ENCODE peak calls at places on chromosomes 16 and 17, in five cellular contexts. One of them, this sample, is unnamed.

GRCh38 chr17:70106551-70106950 is 31.5 kb downstream of the KCNJ16 start:
- DNase-seq in breast epithelium: no peak
- DNase-seq in tibial nerve: no peak
- DNase-seq in lower lobe of right lung: no peak
- DNase-seq in thyroid gland: no peak
- DNase-seq in this sample: no peak

GRCh38 chr16:11783319-11784047 is 13.6 kb downstream of the ZC3H7A start:
- DNase-seq in breast epithelium: no peak
- DNase-seq in tibial nerve: no peak
- DNase-seq in lower lobe of right lung: no peak
- DNase-seq in thyroid gland: no peak
- DNase-seq in this sample: no peak

GRCh38 chr16:10297341-10298006 is 88.4 kb upstream of the ATF7IP2 start:
- DNase-seq in breast epithelium: no peak
- DNase-seq in tibial nerve: no peak
- DNase-seq in lower lobe of right lung: peak; percentile 49
- DNase-seq in thyroid gland: no peak
- DNase-seq in this sample: no peak

GRCh38 chr16:58497935-58498334 is 2.0 kb upstream of the NDRG4 start:
- DNase-seq in breast epithelium: no peak
- DNase-seq in tibial nerve: no peak
- DNase-seq in lower lobe of right lung: no peak
- DNase-seq in thyroid gland: no peak
- DNase-seq in this sample: no peak

GRCh38 chr16:65572156-65572555 is 450.3 kb upstream of the CDH11 start:
- DNase-seq in breast epithelium: no peak
- DNase-seq in tibial nerve: no peak
- DNase-seq in lower lobe of right lung: no peak
- DNase-seq in thyroid gland: no peak
- DNase-seq in this sample: peak; percentile 49

GRCh38 chr17:55266051-55266957 is 1.5 kb downstream of the HLF start:
- DNase-seq in breast epithelium: no peak
- DNase-seq in tibial nerve: no peak
- DNase-seq in lower lobe of right lung: no peak
- DNase-seq in thyroid gland: peak; percentile 64
- DNase-seq in this sample: no peak

GRCh38 chr16:82651921-82652601 is 25.3 kb downstream of the CDH13 start:
- DNase-seq in breast epithelium: no peak
- DNase-seq in tibial nerve: no peak
- DNase-seq in lower lobe of right lung: no peak
- DNase-seq in thyroid gland: no peak
- DNase-seq in this sample: no peak

GRCh38 chr17:60439501-60439900 is 17.2 kb downstream of the CHCT1 start:
- DNase-seq in breast epithelium: no peak
- DNase-seq in tibial nerve: no peak
- DNase-seq in lower lobe of right lung: no peak
- DNase-seq in thyroid gland: no peak
- DNase-seq in this sample: no peak

GRCh38 chr16:54075446-54075845 is 211.1 kb downstream of the IRX3 start:
- DNase-seq in breast epithelium: no peak
- DNase-seq in tibial nerve: no peak
- DNase-seq in lower lobe of right lung: no peak
- DNase-seq in thyroid gland: no peak
- DNase-seq in this sample: no peak

GRCh38 chr16:12891836-12892235 is 9.6 kb upstream of the SHISA9 start:
- DNase-seq in breast epithelium: no peak
- DNase-seq in tibial nerve: no peak
- DNase-seq in lower lobe of right lung: no peak
- DNase-seq in thyroid gland: no peak
- DNase-seq in this sample: no peak

GRCh38 chr16:55169780-55170179 is 154.2 kb upstream of the IRX6 start:
- DNase-seq in breast epithelium: no peak
- DNase-seq in tibial nerve: no peak
- DNase-seq in lower lobe of right lung: peak; percentile 59
- DNase-seq in thyroid gland: no peak
- DNase-seq in this sample: no peak

GRCh38 chr17:27552467-27552779 is 78.6 kb upstream of the LGALS9 start:
- DNase-seq in breast epithelium: no peak
- DNase-seq in tibial nerve: no peak
- DNase-seq in lower lobe of right lung: no peak
- DNase-seq in thyroid gland: no peak
- DNase-seq in this sample: no peak

GRCh38 chr17:3827124-3827773 is 18.8 kb downstream of the NCBP3 start:
- DNase-seq in breast epithelium: no peak
- DNase-seq in tibial nerve: no peak
- DNase-seq in lower lobe of right lung: no peak
- DNase-seq in thyroid gland: peak; percentile 42
- DNase-seq in this sample: peak; percentile 17

GRCh38 chr16:58099097-58099955 is 29.9 kb downstream of the CFAP20 start:
- DNase-seq in breast epithelium: no peak
- DNase-seq in tibial nerve: no peak
- DNase-seq in lower lobe of right lung: no peak
- DNase-seq in thyroid gland: no peak
- DNase-seq in this sample: no peak

GRCh38 chr16:74999683-75000480 is 1.1 kb downstream of the ZNRF1 start:
- DNase-seq in breast epithelium: peak; percentile 48
- DNase-seq in tibial nerve: no peak
- DNase-seq in lower lobe of right lung: peak; percentile 77
- DNase-seq in thyroid gland: peak; percentile 71
- DNase-seq in this sample: no peak

GRCh38 chr16:59886021-59886420 is 1151.9 kb upstream of the GOT2 start:
- DNase-seq in breast epithelium: peak; percentile 58
- DNase-seq in tibial nerve: peak; percentile 50
- DNase-seq in lower lobe of right lung: no peak
- DNase-seq in thyroid gland: peak; percentile 3
- DNase-seq in this sample: peak; percentile 80

GRCh38 chr16:66923247-66923851 is 2.0 kb downstream of the RRAD start:
- DNase-seq in breast epithelium: no peak
- DNase-seq in tibial nerve: no peak
- DNase-seq in lower lobe of right lung: no peak
- DNase-seq in thyroid gland: peak; percentile 93
- DNase-seq in this sample: no peak

GRCh38 chr17:58621174-58621573 is 70.7 kb downstream of the TEX14 start:
- DNase-seq in breast epithelium: no peak
- DNase-seq in tibial nerve: no peak
- DNase-seq in lower lobe of right lung: no peak
- DNase-seq in thyroid gland: no peak
- DNase-seq in this sample: no peak

GRCh38 chr16:49921791-49922456 is 66.0 kb upstream of the ZNF423 start:
- DNase-seq in breast epithelium: peak; percentile 40
- DNase-seq in tibial nerve: peak; percentile 24
- DNase-seq in lower lobe of right lung: peak; percentile 54
- DNase-seq in thyroid gland: peak; percentile 64
- DNase-seq in this sample: peak; percentile 4

GRCh38 chr17:79019631-79020584 is 4.1 kb upstream of the C1QTNF1 start:
- DNase-seq in breast epithelium: no peak
- DNase-seq in tibial nerve: peak; percentile 66
- DNase-seq in lower lobe of right lung: no peak
- DNase-seq in thyroid gland: no peak
- DNase-seq in this sample: peak; percentile 48

GRCh38 chr17:1787301-1787902 is 25.5 kb downstream of the SERPINF1 start:
- DNase-seq in breast epithelium: no peak
- DNase-seq in tibial nerve: no peak
- DNase-seq in lower lobe of right lung: peak; percentile 39
- DNase-seq in thyroid gland: no peak
- DNase-seq in this sample: peak; percentile 76

GRCh38 chr17:16037636-16038035 is 38.0 kb downstream of the TTC19 start:
- DNase-seq in breast epithelium: no peak
- DNase-seq in tibial nerve: no peak
- DNase-seq in lower lobe of right lung: no peak
- DNase-seq in thyroid gland: no peak
- DNase-seq in this sample: no peak

GRCh38 chr17:41534899-41535546 is 6.9 kb upstream of the KRT19 start:
- DNase-seq in breast epithelium: peak; percentile 17
- DNase-seq in tibial nerve: no peak
- DNase-seq in lower lobe of right lung: peak; percentile 13
- DNase-seq in thyroid gland: no peak
- DNase-seq in this sample: no peak

GRCh38 chr16:83136419-83136818 is 509.6 kb downstream of the CDH13 start:
- DNase-seq in breast epithelium: no peak
- DNase-seq in tibial nerve: no peak
- DNase-seq in lower lobe of right lung: no peak
- DNase-seq in thyroid gland: no peak
- DNase-seq in this sample: no peak

GRCh38 chr16:61042736-61043135 is 993.5 kb downstream of the CDH8 start:
- DNase-seq in breast epithelium: no peak
- DNase-seq in tibial nerve: no peak
- DNase-seq in lower lobe of right lung: no peak
- DNase-seq in thyroid gland: no peak
- DNase-seq in this sample: no peak

GRCh38 chr16:23280483-23280967 is 21.6 kb upstream of the SCNN1B start:
- DNase-seq in breast epithelium: no peak
- DNase-seq in tibial nerve: no peak
- DNase-seq in lower lobe of right lung: no peak
- DNase-seq in thyroid gland: no peak
- DNase-seq in this sample: no peak

GRCh38 chr16:86751081-86752030 is 173.0 kb downstream of the FOXL1 start:
- DNase-seq in breast epithelium: peak; percentile 80
- DNase-seq in tibial nerve: no peak
- DNase-seq in lower lobe of right lung: no peak
- DNase-seq in thyroid gland: no peak
- DNase-seq in this sample: peak; percentile 85
- H3K4me3 ChIP-seq in breast epithelium: no peak overlapping the region
- H3K4me3 ChIP-seq in tibial nerve: no peak overlapping the region
- H3K4me3 ChIP-seq in lower lobe of right lung: no peak overlapping the region
- H3K4me3 ChIP-seq in thyroid gland: no peak overlapping the region
- H3K4me3 ChIP-seq in this sample: no peak overlapping the region

DNA sequence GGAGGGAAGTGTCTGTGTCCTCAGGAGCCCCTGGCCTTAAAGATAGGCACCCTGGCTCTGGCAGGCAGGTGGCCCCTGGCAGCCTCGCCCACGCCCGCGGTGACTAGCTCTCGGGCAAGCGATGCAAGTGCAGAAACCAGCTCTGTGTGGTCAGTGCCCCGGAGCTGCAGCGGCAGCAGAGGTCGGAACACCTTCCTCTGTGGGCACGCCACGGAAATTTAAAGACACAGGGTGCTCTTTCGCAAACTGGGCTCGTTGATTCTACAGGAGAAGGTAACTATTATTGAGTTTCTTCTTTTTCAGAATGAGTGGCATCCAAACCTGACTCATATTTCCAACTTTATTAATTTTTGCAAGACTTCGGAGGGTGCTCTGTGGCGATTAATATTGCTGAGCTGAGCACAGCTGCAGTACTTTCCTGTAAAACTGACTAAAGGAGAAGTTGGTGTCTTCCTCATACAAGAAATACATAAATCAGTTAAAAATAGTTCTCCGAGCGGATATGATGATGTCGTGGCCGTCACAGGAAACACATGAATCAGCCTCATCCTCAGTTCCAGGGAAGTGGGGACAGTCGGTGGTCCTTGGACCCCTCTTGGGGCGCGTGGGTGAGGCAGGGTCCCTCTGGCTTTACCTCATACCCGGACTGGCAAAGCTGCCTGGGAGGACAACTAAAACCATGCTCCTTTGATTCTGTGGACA is 120.2 kb downstream of the METRNL start:
- DNase-seq in breast epithelium: peak; percentile 23
- DNase-seq in tibial nerve: peak; percentile 21
- DNase-seq in lower lobe of right lung: peak; percentile 87
- DNase-seq in thyroid gland: peak; percentile 17
- DNase-seq in this sample: no peak
- H3K4me3 ChIP-seq in breast epithelium: no peak overlapping the region
- H3K4me3 ChIP-seq in tibial nerve: peak overlapping the region; percentile 11
- H3K4me3 ChIP-seq in lower lobe of right lung: peak overlapping the region; percentile 38
- H3K4me3 ChIP-seq in thyroid gland: no peak overlapping the region
- H3K4me3 ChIP-seq in this sample: no peak overlapping the region

GRCh38 chr17:50346313-50347086 is 574 bp downstream of the XYLT2 start:
- DNase-seq in breast epithelium: no peak
- DNase-seq in tibial nerve: no peak
- DNase-seq in lower lobe of right lung: peak; percentile 73
- DNase-seq in thyroid gland: peak; percentile 65
- DNase-seq in this sample: no peak

GRCh38 chr17:50345443-50346312 is at the start of gene XYLT2:
- DNase-seq in breast epithelium: peak; percentile 80
- DNase-seq in tibial nerve: peak; percentile 76
- DNase-seq in lower lobe of right lung: peak; percentile 92
- DNase-seq in thyroid gland: peak; percentile 87
- DNase-seq in this sample: peak; percentile 55

GRCh38 chr17:50347894-50348291 is 2.0 kb downstream of the XYLT2 start:
- DNase-seq in breast epithelium: no peak
- DNase-seq in tibial nerve: no peak
- DNase-seq in lower lobe of right lung: no peak
- DNase-seq in thyroid gland: no peak
- DNase-seq in this sample: no peak

GRCh38 chr17:50348522-50349240 is 2.8 kb downstream of the XYLT2 start:
- DNase-seq in breast epithelium: no peak
- DNase-seq in tibial nerve: no peak
- DNase-seq in lower lobe of right lung: no peak
- DNase-seq in thyroid gland: no peak
- DNase-seq in this sample: no peak

GRCh38 chr17:50347087-50347893 is 1.4 kb downstream of the XYLT2 start:
- DNase-seq in breast epithelium: no peak
- DNase-seq in tibial nerve: no peak
- DNase-seq in lower lobe of right lung: no peak
- DNase-seq in thyroid gland: no peak
- DNase-seq in this sample: no peak
- H3K4me3 ChIP-seq in breast epithelium: peak overlapping the region; percentile 85
- H3K4me3 ChIP-seq in tibial nerve: peak overlapping the region; percentile 97
- H3K4me3 ChIP-seq in lower lobe of right lung: peak overlapping the region; percentile 92
- H3K4me3 ChIP-seq in thyroid gland: peak overlapping the region; percentile 62
- H3K4me3 ChIP-seq in this sample: peak overlapping the region; percentile 73

GRCh38 chr17:76714822-76715461 is 4.2 kb upstream of the MXRA7 start:
- DNase-seq in breast epithelium: no peak
- DNase-seq in tibial nerve: peak; percentile 78
- DNase-seq in lower lobe of right lung: peak; percentile 73
- DNase-seq in thyroid gland: peak; percentile 85
- DNase-seq in this sample: no peak
- H3K4me3 ChIP-seq in breast epithelium: no peak overlapping the region
- H3K4me3 ChIP-seq in tibial nerve: no peak overlapping the region
- H3K4me3 ChIP-seq in lower lobe of right lung: no peak overlapping the region
- H3K4me3 ChIP-seq in thyroid gland: no peak overlapping the region
- H3K4me3 ChIP-seq in this sample: no peak overlapping the region

This sample was measured in skeletal muscle cell.